ENCODE peak calls at places on chromosomes 5 and 9, in seven cellular contexts. B is transverse colon, V is right atrium auricular region, T is IMR-90, M is H7, N is hepatocyte, A is A673. L is an unnamed sample.

GRCh38 chr5:87944553-87945320 is 323.9 kb downstream of the TMEM161B start:
- DNase-seq in N (no peak), V (peak; percentile 60), B (no peak), M (peak; percentile 11), T (no peak), A (peak; percentile 86), L (no peak)

GRCh38 chr5:36688722-36689121 is 82.3 kb downstream of the SLC1A3 start:
- DNase-seq in N (peak; percentile 16), V (no peak), T (peak; percentile 4), M (peak; percentile 57), B (no peak), A (peak; percentile 50), L (no peak)

GRCh38 chr9:104780796-104781395 is 17.0 kb downstream of the NIPSNAP3B start:
- DNase-seq in B (no peak), T (peak; percentile 32), N (no peak), A (peak; percentile 44), M (no peak), V (no peak), L (no peak)

GRCh38 chr9:121888438-121888775 is 204.7 kb downstream of the TTLL11 start:
- DNase-seq in V (peak; percentile 69), M (no peak), T (peak; percentile 85), N (no peak), A (peak; percentile 87), B (no peak), L (no peak)

GRCh38 chr9:130473009-130473408 is 28.2 kb downstream of the ASS1 start:
- DNase-seq in V (no peak), A (no peak), B (no peak), T (no peak), M (no peak), N (no peak), L (no peak)

GRCh38 chr5:370959-371810 is 49.7 kb downstream of the AHRR start:
- DNase-seq in B (peak; percentile 5), T (no peak), M (no peak), A (no peak), V (peak; percentile 43), N (no peak), L (no peak)

GRCh38 chr5:165565921-165566320 is 2060.5 kb downstream of the MAT2B start:
- DNase-seq in N (no peak), B (no peak), A (no peak), T (no peak), M (no peak), V (no peak), L (no peak)

GRCh38 chr9:95757483-95757882 is 118.0 kb upstream of the ERCC6L2 start:
- DNase-seq in A (no peak), B (no peak), V (no peak), T (no peak), N (no peak), M (no peak), L (no peak)

GRCh38 chr9:130370226-130370625 is 74.5 kb upstream of the ASS1 start:
- DNase-seq in A (no peak), M (no peak), B (no peak), T (no peak), V (no peak), N (no peak), L (no peak)

GRCh38 chr5:158212915-158213314 is 354.0 kb upstream of the CLINT1 start:
- DNase-seq in N (no peak), A (peak; percentile 0), M (peak; percentile 47), V (no peak), B (no peak), T (peak; percentile 1), L (no peak)

GRCh38 chr9:133433351-133433843 is 11.2 kb downstream of the ADAMTS13 start:
- DNase-seq in T (no peak), V (no peak), A (no peak), B (no peak), M (peak; percentile 69), N (no peak), L (no peak)

GRCh38 chr9:113669523-113670115 is 206.1 kb downstream of the RGS3 start:
- DNase-seq in V (no peak), N (no peak), B (no peak), T (peak; percentile 88), A (no peak), M (no peak), L (no peak)

GRCh38 chr9:90895786-90896185 is 94.2 kb downstream of the SYK start:
- DNase-seq in B (no peak), A (no peak), T (no peak), M (no peak), N (no peak), V (no peak), L (no peak)

GRCh38 chr5:79962580-79963222 is 28.4 kb downstream of the MTX3 start:
- DNase-seq in B (no peak), A (no peak), N (no peak), M (no peak), T (peak; percentile 61), V (no peak), L (no peak)

GRCh38 chr9:136392538-136393449 is 7.2 kb downstream of the SNAPC4 start:
- DNase-seq in T (no peak), A (no peak), B (no peak), V (no peak), M (no peak), N (no peak), L (no peak)

GRCh38 chr5:155700333-155700732 is 626.6 kb upstream of the SGCD start:
- DNase-seq in N (peak; percentile 10), A (no peak), B (no peak), T (no peak), M (no peak), V (no peak), L (no peak)

GRCh38 chr5:171311698-171312083 is 2.6 kb downstream of the TLX3 start:
- DNase-seq in A (no peak), T (no peak), M (peak; percentile 80), V (no peak), B (no peak), N (no peak), L (no peak)

GRCh38 chr9:130034570-130034969 is 8.4 kb downstream of the FNBP1 start:
- DNase-seq in T (peak; percentile 87), A (peak; percentile 75), V (no peak), N (no peak), B (no peak), M (no peak), L (no peak)

GRCh38 chr5:76765249-76765648 is 49.3 kb downstream of the F2R start:
- DNase-seq in B (no peak), M (no peak), T (peak; percentile 95), N (no peak), A (no peak), V (no peak), L (no peak)

GRCh38 chr5:110386782-110387181 is 339.7 kb downstream of the TMEM232 start:
- DNase-seq in B (no peak), V (no peak), A (no peak), M (no peak), N (no peak), T (peak; percentile 4), L (no peak)

GRCh38 chr9:81411961-81412360 is 277.4 kb downstream of the TLE1 start:
- DNase-seq in T (peak; percentile 65), M (no peak), V (no peak), N (no peak), B (no peak), A (no peak), L (no peak)

GRCh38 chr9:15180124-15180523 is 126.9 kb downstream of the TTC39B start:
- DNase-seq in N (no peak), A (no peak), M (no peak), V (no peak), T (no peak), B (no peak), L (no peak)

GRCh38 chr9:127519301-127520166 is 68.2 kb downstream of the LRSAM1 start:
- DNase-seq in V (no peak), N (peak; percentile 59), A (no peak), T (peak; percentile 98), B (no peak), M (peak; percentile 76), L (no peak)

GRCh38 chr9:121990600-121991304 is 102.4 kb downstream of the TTLL11 start:
- DNase-seq in B (no peak), A (no peak), N (no peak), M (no peak), V (peak; percentile 50), T (no peak), L (no peak)

GRCh38 chr9:28587052-28587451 is 1013.8 kb upstream of the C9orf72 start:
- DNase-seq in T (no peak), N (no peak), V (no peak), A (no peak), B (no peak), M (no peak), L (no peak)

GRCh38 chr5:178445534-178445933 is 144.7 kb downstream of the COL23A1 start:
- DNase-seq in N (no peak), V (no peak), M (no peak), T (no peak), B (no peak), A (no peak), L (no peak)
- H3K27me3 ChIP-seq in N (no peaks in the 10 kb centered on the region), V (no peaks in the 10 kb centered on the region), M (no peaks in the 10 kb centered on the region), T (no peaks in the 10 kb centered on the region), B (no peaks in the 10 kb centered on the region), A (no peaks in the 10 kb centered on the region), L (peaks cover 7% of the 10 kb centered on the region)

DNA sequence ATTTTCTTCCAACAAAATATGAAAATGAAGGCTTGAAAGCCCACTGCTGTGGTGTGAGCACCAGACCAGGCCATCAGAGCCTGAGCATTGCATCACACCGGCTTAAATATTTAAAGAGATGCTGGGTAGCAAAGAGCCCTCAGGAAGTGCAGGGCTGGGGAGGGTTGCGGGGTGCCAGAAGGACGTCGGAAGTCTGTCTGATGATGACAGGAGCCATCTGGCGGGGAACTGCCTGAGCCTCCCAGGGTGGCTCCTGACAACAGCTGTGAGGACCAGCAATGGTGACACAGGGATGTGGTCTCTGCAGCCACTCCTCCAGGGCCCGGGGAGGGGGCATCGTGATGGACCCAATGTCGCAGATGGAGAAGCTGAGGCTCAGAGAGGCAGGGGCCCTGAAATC is 185.6 kb downstream of the OLFM1 start:
- DNase-seq in M (no peak), V (no peak), A (peak; percentile 77), N (no peak), T (no peak), B (no peak), L (no peak)
- H3K27me3 ChIP-seq in M (no peaks in the 10 kb centered on the region), V (no peaks in the 10 kb centered on the region), A (no peaks in the 10 kb centered on the region), N (no peaks in the 10 kb centered on the region), T (no peaks in the 10 kb centered on the region), B (peaks cover 22% of the 10 kb centered on the region), L (no peaks in the 10 kb centered on the region)

DNA sequence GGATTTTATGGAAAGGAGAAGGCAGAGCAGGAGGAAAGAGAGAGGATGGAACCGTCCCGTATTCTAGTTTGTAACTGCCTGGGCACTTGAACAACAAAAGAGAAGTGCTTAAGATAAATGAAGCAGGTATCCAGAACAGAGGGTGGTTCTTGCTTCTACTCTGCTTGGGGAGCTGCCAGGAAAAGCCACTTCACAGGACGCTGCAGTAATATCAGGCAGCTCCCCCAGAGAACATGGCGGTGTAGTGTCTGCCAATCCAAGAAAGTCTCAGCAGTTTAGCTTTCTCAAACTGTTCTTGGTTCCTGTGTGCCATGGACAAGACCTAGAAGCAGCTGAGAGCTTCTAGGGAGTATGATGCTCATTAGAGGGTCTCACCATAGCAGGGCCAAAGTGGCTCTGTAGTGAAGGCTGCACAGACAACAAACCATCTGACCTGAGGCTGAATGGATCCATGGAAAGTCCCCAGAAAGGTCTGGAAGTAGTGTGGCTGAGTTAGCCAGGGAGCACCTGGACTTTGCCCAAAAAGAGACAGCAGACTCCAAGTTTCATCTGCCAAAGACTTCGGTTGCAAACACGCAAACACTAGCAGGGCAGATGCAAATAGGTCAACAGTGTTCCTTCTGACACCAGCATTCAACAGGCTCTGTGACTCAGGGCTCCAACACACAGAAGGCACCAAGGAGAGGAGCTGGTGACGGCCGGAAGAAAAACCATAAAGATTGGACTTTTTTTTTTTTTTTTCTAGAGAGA is 72.2 kb upstream of the TNFSF8 start:
- DNase-seq in B (no peak), T (no peak), N (no peak), V (no peak), M (no peak), A (no peak), L (no peak)
- H3K27me3 ChIP-seq in B (no peaks in the 10 kb centered on the region), T (peaks cover 21% of the 10 kb centered on the region), N (no peaks in the 10 kb centered on the region), V (no peaks in the 10 kb centered on the region), M (no peaks in the 10 kb centered on the region), A (no peaks in the 10 kb centered on the region), L (peaks cover 5% of the 10 kb centered on the region)

GRCh38 chr5:139751236-139751635 is 44.4 kb upstream of the PSD2 start:
- DNase-seq in A (no peak), V (no peak), B (no peak), T (no peak), N (no peak), M (no peak), L (no peak)
- H3K27me3 ChIP-seq in A (no peaks in the 10 kb centered on the region), V (peaks cover 5% of the 10 kb centered on the region), B (peaks cover 78% of the 10 kb centered on the region), T (peaks cover 24% of the 10 kb centered on the region), N (peaks cover 34% of the 10 kb centered on the region), M (peaks cover 75% of the 10 kb centered on the region), L (peaks cover 33% of the 10 kb centered on the region)